ENCODE peak calls at places on chromosomes 13 and 19, in six cellular contexts. B is lower leg skin, F is fibroblast of the aortic adventitia, N is upper lobe of left lung, J is lung, U is astrocyte of the spinal cord. X is an unnamed sample.

GRCh38 chr19:53463263-53463662 is 4.3 kb upstream of the ZNF813 start:
- DNase-seq in B (no peak), F (peak), N (peak), J (peak), U (peak), X (no peak)

GRCh38 chr19:52170863-52171320 is 529 bp downstream of the ZNF836 start:
- DNase-seq in B (no peak), F (no peak), N (no peak), J (no peak), U (no peak), X (no peak)

GRCh38 chr13:98896868-98897144 is 81.1 kb downstream of the DOCK9 start:
- DNase-seq in B (no peak), F (no peak), N (no peak), J (no peak), U (no peak), X (no peak)

GRCh38 chr13:51269039-51269438 is 46.8 kb downstream of the FAM124A start:
- DNase-seq in B (no peak), F (peak), N (no peak), J (no peak), U (peak), X (no peak)

GRCh38 chr19:3146677-3147100 is 10.9 kb downstream of the GNA15 start:
- DNase-seq in B (no peak), F (no peak), N (peak), J (peak), U (no peak), X (no peak)

GRCh38 chr13:31052478-31052877 is 109.2 kb downstream of the HSPH1 start:
- DNase-seq in B (no peak), F (no peak), N (no peak), J (no peak), U (no peak), X (no peak)

GRCh38 chr19:14114854-14115253 is 2.7 kb downstream of the PRKACA start:
- DNase-seq in B (no peak), F (no peak), N (peak), J (peak), U (no peak), X (no peak)

GRCh38 chr19:35120492-35120891 is 4.9 kb downstream of the FXYD3 start:
- DNase-seq in B (no peak), F (peak), N (no peak), J (no peak), U (peak), X (no peak)

GRCh38 chr13:109026266-109026665 is 396.9 kb downstream of the MYO16 start:
- DNase-seq in B (no peak), F (no peak), N (no peak), J (no peak), U (no peak), X (no peak)

GRCh38 chr13:73451120-73452029 is 392.6 kb downstream of the KLF5 start:
- DNase-seq in B (no peak), F (no peak), N (no peak), J (no peak), U (peak), X (peak)

GRCh38 chr13:111911754-111912452 is 155.0 kb upstream of the SOX1 start:
- DNase-seq in B (no peak), F (no peak), N (no peak), J (peak), U (no peak), X (no peak)

GRCh38 chr13:48038763-48039162 is 1.2 kb downstream of the NUDT15 start:
- DNase-seq in B (no peak), F (no peak), N (no peak), J (no peak), U (no peak), X (no peak)

GRCh38 chr13:49602005-49602404 is 16.6 kb upstream of the RCBTB1 start:
- DNase-seq in B (no peak), F (no peak), N (no peak), J (no peak), U (no peak), X (peak)

GRCh38 chr19:58218899-58219298 is 9.8 kb upstream of the ZNF544 start:
- DNase-seq in B (no peak), F (no peak), N (no peak), J (no peak), U (no peak), X (peak)

GRCh38 chr19:11485245-11485837 is 4.5 kb upstream of the ELAVL3 start:
- DNase-seq in B (no peak), F (no peak), N (no peak), J (no peak), U (no peak), X (no peak)

GRCh38 chr13:32164622-32165268 is 133.2 kb downstream of the FRY start:
- DNase-seq in B (no peak), F (peak), N (peak), J (peak), U (peak), X (no peak)

GRCh38 chr19:38082256-38083118 is 141.5 kb downstream of the DPF1 start:
- DNase-seq in B (no peak), F (no peak), N (no peak), J (no peak), U (no peak), X (no peak)

GRCh38 chr13:112833551-112834257 is 135.3 kb upstream of the MCF2L start:
- DNase-seq in B (no peak), F (no peak), N (no peak), J (no peak), U (no peak), X (no peak)

GRCh38 chr19:40397568-40397906 is 7.6 kb upstream of the HIPK4 start:
- DNase-seq in B (no peak), F (no peak), N (no peak), J (no peak), U (no peak), X (no peak)

GRCh38 chr13:22837980-22838615 is 342.7 kb upstream of the SGCG start:
- DNase-seq in B (no peak), F (no peak), N (no peak), J (no peak), U (no peak), X (no peak)

GRCh38 chr13:113926301-113926761 is 47.5 kb downstream of the C13orf46 start:
- DNase-seq in B (no peak), F (no peak), N (peak), J (no peak), U (no peak), X (no peak)

GRCh38 chr19:28468701-28469459 is 744.1 kb downstream of the UQCRFS1 start:
- DNase-seq in B (no peak), F (peak), N (peak), J (no peak), U (peak), X (no peak)

GRCh38 chr13:43942301-43942700 is 62.6 kb downstream of the LACC1 start:
- DNase-seq in B (no peak), F (no peak), N (no peak), J (no peak), U (peak), X (no peak)

GRCh38 chr13:43953370-43953769 is 73.7 kb downstream of the LACC1 start:
- DNase-seq in B (no peak), F (no peak), N (no peak), J (no peak), U (no peak), X (no peak)

GRCh38 chr13:43946281-43946680 is 66.6 kb downstream of the LACC1 start:
- DNase-seq in B (no peak), F (no peak), N (no peak), J (no peak), U (no peak), X (no peak)

DNA sequence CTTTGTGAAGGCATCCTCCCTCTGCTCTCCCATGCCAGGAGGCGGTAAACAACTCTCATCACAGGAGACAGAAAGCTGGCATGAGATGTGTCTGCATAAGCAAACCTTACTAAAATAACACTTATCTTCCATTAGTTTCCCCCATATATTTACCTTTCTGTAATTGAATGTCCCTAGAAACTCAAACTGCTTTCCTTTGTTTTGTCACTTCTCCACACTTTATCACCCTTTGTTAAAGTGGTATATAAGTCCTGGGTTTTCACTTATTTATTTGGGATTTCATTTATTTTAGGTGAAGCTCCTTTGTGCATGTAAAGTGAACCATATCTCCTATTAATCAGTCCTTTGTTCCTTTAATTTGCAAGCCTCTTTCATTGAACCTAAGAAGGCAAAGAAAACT is 68.4 kb downstream of the LACC1 start:
- DNase-seq in B (no peak), F (no peak), N (no peak), J (no peak), U (no peak), X (no peak)
- H3K4me3 ChIP-seq in B (no peak), F (no peak), N (no peak), J (no peak), U (no peak), X (no peak)

DNA sequence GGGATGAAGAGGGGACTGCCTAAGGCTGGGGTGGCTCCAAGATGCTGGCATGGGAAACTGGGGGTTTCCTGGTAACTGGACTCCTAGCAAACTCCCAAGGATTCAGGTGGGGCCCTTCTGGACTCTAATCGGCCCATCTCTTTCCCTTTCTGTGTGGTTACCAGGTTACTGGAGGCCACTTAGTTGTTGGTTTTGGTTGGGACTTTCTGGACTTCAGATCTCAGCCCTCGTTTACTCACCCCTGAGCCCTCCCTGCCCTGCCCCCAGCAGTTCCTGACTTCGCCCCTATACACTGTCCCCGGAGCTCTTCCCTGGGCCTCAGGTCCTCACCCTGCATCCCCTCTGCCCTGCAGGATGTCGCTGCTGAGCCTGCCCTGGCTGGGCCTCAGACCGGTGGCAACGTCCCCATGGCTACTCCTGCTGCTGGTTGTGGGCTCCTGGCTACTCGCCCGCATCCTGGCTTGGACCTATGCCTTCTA is 328 bp downstream of the CYP4F12 start:
- DNase-seq in B (no peak), F (no peak), N (no peak), J (no peak), U (no peak), X (no peak)
- H3K4me3 ChIP-seq in B (no peak), F (no peak), N (peak), J (no peak), U (no peak), X (no peak)

DNA sequence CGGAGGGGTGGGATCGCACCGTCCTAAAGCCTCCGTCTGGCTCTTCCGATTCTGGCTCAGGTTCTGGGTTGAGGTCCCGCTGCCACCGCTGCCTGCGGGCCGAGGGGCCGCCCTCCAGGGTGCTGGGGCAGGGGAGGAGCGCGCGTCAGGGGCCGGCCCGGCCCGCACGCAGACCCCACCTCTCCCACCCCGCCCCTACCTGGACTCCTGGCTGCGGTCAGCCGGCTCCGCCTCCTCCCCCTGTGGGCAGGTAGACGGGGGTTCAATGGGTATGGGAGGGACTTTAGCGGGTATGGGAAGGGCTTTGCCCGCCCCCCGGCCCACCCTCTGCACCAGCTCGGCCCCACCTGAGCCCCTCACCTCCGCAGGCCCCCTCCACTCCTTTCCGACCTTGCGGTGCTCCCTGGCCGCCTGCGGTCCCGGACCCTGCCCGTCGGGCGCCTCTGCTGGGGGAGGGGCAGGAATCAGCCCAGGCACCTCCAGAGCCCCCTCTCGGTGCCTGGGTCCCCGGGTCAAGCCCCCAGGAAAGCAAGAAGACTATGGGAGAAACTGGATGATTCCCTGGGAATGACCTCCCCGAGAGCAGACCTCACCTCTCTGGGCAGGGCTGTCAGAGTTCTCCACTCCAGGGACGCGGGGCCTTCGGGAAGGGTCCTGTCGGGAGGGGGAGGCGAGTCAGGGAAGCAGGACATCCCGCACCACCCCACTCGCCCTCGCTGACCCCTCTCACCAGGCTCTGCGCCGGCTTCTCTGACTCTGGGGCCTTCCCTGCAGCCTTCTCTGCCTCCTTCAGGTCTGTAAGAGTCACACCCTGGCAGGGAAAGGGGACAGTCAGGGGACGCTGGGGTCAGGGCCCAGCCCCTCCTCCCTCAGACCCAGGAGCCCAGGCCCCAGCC is 17.0 kb downstream of the EPS8L1 start:
- DNase-seq in B (no peak), F (no peak), N (no peak), J (no peak), U (no peak), X (no peak)
- H3K4me3 ChIP-seq in B (no peak), F (no peak), N (no peak), J (no peak), U (no peak), X (no peak)

DNA sequence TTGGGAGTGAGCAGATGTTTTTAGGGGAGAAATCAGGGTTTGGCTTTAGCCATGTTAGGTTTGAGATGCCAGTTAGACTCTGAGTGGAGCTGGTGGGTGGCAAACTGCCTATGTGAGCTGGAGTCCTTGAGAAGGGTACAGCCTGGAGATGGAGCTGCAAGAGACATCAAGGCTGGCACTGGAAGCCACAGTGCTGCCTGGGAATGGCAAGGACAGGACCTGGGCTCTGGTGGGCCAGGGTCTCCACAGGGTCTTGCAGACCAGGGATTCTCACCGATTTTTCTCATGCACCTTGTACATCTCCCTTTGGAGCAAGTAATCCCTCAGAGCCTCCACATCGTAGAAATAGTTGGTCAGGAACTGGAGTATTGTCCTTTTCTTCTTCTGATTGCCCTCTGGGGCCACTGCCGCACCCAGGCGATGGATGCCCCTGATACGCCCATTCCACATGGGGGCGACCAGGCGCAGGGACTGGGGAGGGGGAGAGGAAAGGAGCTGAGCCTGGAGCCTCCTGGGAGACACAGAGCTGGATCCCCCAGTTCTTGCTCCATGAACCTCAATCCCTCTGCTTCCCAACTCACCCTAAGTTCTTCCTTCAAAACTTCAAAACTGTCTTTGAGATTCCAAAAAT is 1.7 kb downstream of the DMAC2 start:
- DNase-seq in B (no peak), F (no peak), N (peak), J (no peak), U (no peak), X (no peak)
- H3K4me3 ChIP-seq in B (no peak), F (no peak), N (no peak), J (no peak), U (no peak), X (no peak)

GRCh38 chr19:664913-665443 is 2.0 kb upstream of the RNF126 start:
- DNase-seq in B (peak), F (peak), N (peak), J (peak), U (peak), X (no peak)
- H3K4me3 ChIP-seq in B (no peak), F (peak), N (peak), J (peak), U (no peak), X (no peak)

GRCh38 chr13:99971576-99972189 is at the start of gene ZIC5:
- DNase-seq in B (no peak), F (no peak), N (no peak), J (no peak), U (peak), X (no peak)

GRCh38 chr13:99972190-99972731 is 694 bp upstream of the ZIC5 start:
- DNase-seq in B (no peak), F (no peak), N (no peak), J (no peak), U (no peak), X (no peak)

GRCh38 chr13:99974296-99974938 is 2.9 kb upstream of the ZIC5 start:
- DNase-seq in B (no peak), F (no peak), N (no peak), J (no peak), U (no peak), X (no peak)

GRCh38 chr13:99973786-99974185 is 2.2 kb upstream of the ZIC5 start:
- DNase-seq in B (no peak), F (no peak), N (no peak), J (no peak), U (no peak), X (no peak)

GRCh38 chr13:99973163-99973785 is 1.7 kb upstream of the ZIC5 start:
- DNase-seq in B (no peak), F (no peak), N (no peak), J (no peak), U (no peak), X (no peak)
- H3K4me3 ChIP-seq in B (no peak), F (no peak), N (no peak), J (no peak), U (no peak), X (no peak)

DNA sequence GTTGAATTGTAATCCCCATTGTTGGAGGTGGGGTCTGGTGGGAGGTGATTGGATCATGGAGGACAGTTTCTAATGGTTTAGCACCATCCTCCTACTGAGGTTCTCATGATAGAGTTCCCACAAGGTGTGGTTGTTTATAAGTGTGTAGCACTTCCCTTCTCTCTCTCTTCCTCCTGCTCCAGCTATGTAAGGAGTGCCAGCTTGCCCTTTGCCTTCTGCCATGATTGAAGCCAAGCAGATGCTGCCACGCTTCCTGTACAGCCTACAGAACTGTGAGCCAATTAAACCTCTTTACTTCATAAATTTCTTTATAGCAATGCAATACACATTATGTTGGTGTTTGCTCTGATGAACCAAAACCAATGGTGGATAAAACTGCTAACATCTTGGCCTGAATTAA is 238.2 kb downstream of the EFNB2 start:
- DNase-seq in B (no peak), F (no peak), N (no peak), J (no peak), U (no peak), X (no peak)
- H3K4me3 ChIP-seq in B (no peak), F (no peak), N (no peak), J (no peak), U (no peak), X (no peak)

DNA sequence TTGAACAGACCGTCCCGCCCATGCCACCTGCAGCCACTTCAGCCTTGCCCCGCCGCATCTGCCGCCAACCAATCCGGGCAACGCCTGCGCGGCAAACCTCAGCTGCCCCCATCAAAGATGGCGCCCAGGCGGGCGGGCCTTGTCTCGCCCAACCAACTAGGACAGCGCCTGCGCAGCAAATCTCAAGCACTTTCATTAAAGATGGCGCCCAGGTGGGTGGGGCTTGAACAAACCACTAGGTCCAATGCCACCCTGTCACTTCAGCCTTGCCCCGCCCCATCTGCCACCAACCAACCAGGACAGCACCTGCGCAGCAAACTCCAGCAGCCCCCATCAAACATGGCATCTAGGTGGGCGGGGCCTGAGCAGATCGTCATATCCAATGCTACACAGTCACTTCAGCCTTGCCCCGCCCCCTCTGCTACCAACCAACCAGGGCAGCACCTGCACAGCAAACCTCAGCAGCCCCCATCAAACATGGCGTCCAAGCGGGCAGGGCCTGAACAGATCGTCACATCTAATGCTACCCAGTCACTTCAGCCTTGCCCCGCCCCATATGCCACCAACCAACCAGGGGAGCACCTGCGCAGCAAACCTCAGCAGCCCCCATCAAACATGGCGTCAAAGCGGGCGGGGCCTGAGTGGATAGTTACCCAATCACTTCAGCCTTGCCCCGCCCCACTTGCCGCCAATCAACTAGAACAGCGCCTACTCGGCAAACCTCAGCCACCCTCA is 1.4 kb downstream of the PEG3 start:
- DNase-seq in B (peak), F (no peak), N (peak), J (peak), U (peak), X (peak)
- H3K4me3 ChIP-seq in B (no peak), F (no peak), N (peak), J (no peak), U (no peak), X (peak)

GRCh38 chr19:55080121-55080914 is 4.6 kb downstream of the EPS8L1 start:
- DNase-seq in B (no peak), F (peak), N (peak), J (peak), U (peak), X (no peak)
- H3K4me3 ChIP-seq in B (no peak), F (peak), N (peak), J (no peak), U (no peak), X (no peak)

GRCh38 chr19:4371898-4372629 is 28.3 kb downstream of the SH3GL1 start:
- DNase-seq in B (no peak), F (no peak), N (no peak), J (no peak), U (no peak), X (no peak)
- H3K4me3 ChIP-seq in B (no peak), F (no peak), N (no peak), J (no peak), U (no peak), X (no peak)